ENCODE peak calls at places on chromosome 19, in ten cellular contexts. P is NCI-H526 treated with DMSO at 0.1 percent for 48 hours, N is activated T-cell treated with anti-CD3 and anti-CD28 coated beads for 1 hour, K is H9, C is lower lobe of right lung, E is NCI-H1092, X is C1 segment of cervical spinal cord, B is lower leg skin, G is cardiac muscle cell, V is germinal center. W is an unnamed sample.

GRCh38 chr19:16419671-16420394 is 51.9 kb downstream of the EPS15L1 start:
- DNase-seq in C (no peak), N (no peak), V (no peak), K (peak; percentile 80), G (peak; percentile 6), P (no peak), E (no peak), B (no peak), X (no peak), W (no peak)

GRCh38 chr19:18961767-18962423 is 20.9 kb upstream of the HOMER3 start:
- DNase-seq in N (no peak), V (peak; percentile 60), P (peak; percentile 8), C (no peak), X (no peak), E (no peak), B (no peak), G (peak; percentile 12), K (peak; percentile 99), W (no peak)

GRCh38 chr19:8423821-8424223 is 10.7 kb downstream of the MARCHF2 start:
- DNase-seq in E (no peak), K (peak; percentile 66), C (peak; percentile 86), G (no peak), P (no peak), N (no peak), B (peak; percentile 94), X (peak; percentile 53), V (no peak), W (no peak)

GRCh38 chr19:35408284-35409171 is 37.7 kb downstream of the GPR42 start:
- DNase-seq in C (no peak), K (no peak), N (no peak), V (peak; percentile 30), E (no peak), B (no peak), X (no peak), G (no peak), P (no peak), W (no peak)

GRCh38 chr19:6062274-6062673 is 48.0 kb downstream of the RFX2 start:
- DNase-seq in P (no peak), B (peak; percentile 65), C (peak; percentile 80), X (peak; percentile 11), G (no peak), N (no peak), E (no peak), K (no peak), V (no peak), W (no peak)

GRCh38 chr19:35240322-35240721 is 8.5 kb upstream of the LSR start:
- DNase-seq in P (no peak), E (no peak), K (no peak), G (no peak), B (no peak), V (no peak), C (no peak), X (no peak), N (no peak), W (no peak)

GRCh38 chr19:45913874-45914830 is at the start of gene NANOS2:
- DNase-seq in X (no peak), V (no peak), B (no peak), P (no peak), E (no peak), C (no peak), K (peak; percentile 94), G (peak; percentile 69), N (no peak), W (no peak)

GRCh38 chr19:53873451-53874383 is 6.0 kb downstream of the MYADM start:
- DNase-seq in N (no peak), E (no peak), P (no peak), B (no peak), K (no peak), G (no peak), V (no peak), X (no peak), C (no peak), W (peak; percentile 27)

GRCh38 chr19:10565028-10565566 is 713 bp downstream of the KRI1 start:
- DNase-seq in P (no peak), V (peak; percentile 84), G (peak; percentile 50), N (peak; percentile 36), K (peak; percentile 53), E (peak; percentile 25), X (no peak), C (peak; percentile 68), B (no peak), W (peak; percentile 52)

GRCh38 chr19:42284066-42284501 is 15.0 kb downstream of the CIC start:
- DNase-seq in P (peak; percentile 75), G (peak; percentile 85), C (peak; percentile 85), V (peak; percentile 90), X (peak; percentile 77), N (peak; percentile 77), E (peak; percentile 55), K (no peak), B (peak; percentile 63), W (peak; percentile 72)

GRCh38 chr19:7596191-7596937 is 701 bp downstream of the CAMSAP3 start:
- DNase-seq in C (no peak), X (no peak), K (no peak), B (no peak), E (no peak), P (no peak), G (no peak), V (no peak), N (no peak), W (no peak)

GRCh38 chr19:11088508-11089253 is 582 bp upstream of the LDLR start:
- DNase-seq in E (no peak), G (peak; percentile 14), X (peak; percentile 20), P (no peak), C (no peak), V (no peak), N (no peak), K (no peak), B (peak; percentile 62), W (no peak)

GRCh38 chr19:8250596-8250995 is 41.4 kb downstream of the CERS4 start:
- DNase-seq in B (no peak), V (no peak), E (no peak), P (no peak), C (no peak), K (no peak), G (no peak), X (no peak), N (no peak), W (no peak)

W was measured in effector CD8-positive, alpha-beta T cell.